ENCODE peak calls at places on chromosomes 12 and 14, in five cellular contexts. Q is Calu3, G is AG09319, T is endothelial cell, N is RWPE1. A is an unnamed sample.

GRCh38 chr14:105336477-105337287 is 22.1 kb downstream of the PACS2 start:
- DNase-seq in Q (no peak), G (no peak), T (no peak), N (no peak), A (no peak)

GRCh38 chr12:57149309-57149900 is 2.0 kb upstream of the LRP1-AS start:
- DNase-seq in Q (no peak), G (peak; percentile 64), T (no peak), N (no peak), A (peak; percentile 82)

GRCh38 chr14:64340560-64341196 is 46.5 kb upstream of the ESR2 start:
- DNase-seq in Q (no peak), G (no peak), T (no peak), N (no peak), A (no peak)

GRCh38 chr14:76666746-76667145 is 94.5 kb upstream of the VASH1 start:
- DNase-seq in Q (no peak), G (no peak), T (no peak), N (no peak), A (no peak)

GRCh38 chr12:6551063-6551461 is 4.8 kb downstream of the IFFO1 start:
- DNase-seq in Q (no peak), G (no peak), T (no peak), N (no peak), A (no peak)

GRCh38 chr12:129049917-129050316 is 196.6 kb downstream of the GLT1D1 start:
- DNase-seq in Q (no peak), G (no peak), T (no peak), N (no peak), A (no peak)

GRCh38 chr12:95385246-95385645 is 88.7 kb upstream of the METAP2 start:
- DNase-seq in Q (no peak), G (peak; percentile 72), T (no peak), N (no peak), A (no peak)

GRCh38 chr12:111276189-111276588 is 92.7 kb downstream of the PHETA1 start:
- DNase-seq in Q (no peak), G (no peak), T (no peak), N (no peak), A (no peak)

GRCh38 chr14:65804752-65805473 is 392.4 kb downstream of the FUT8 start:
- DNase-seq in Q (no peak), G (no peak), T (no peak), N (no peak), A (no peak)

GRCh38 chr14:76778546-76779215 is 17.4 kb downstream of the VASH1 start:
- DNase-seq in Q (no peak), G (no peak), T (no peak), N (no peak), A (no peak)

GRCh38 chr14:69574266-69574953 is at the start of gene CCDC177:
- DNase-seq in Q (peak; percentile 79), G (no peak), T (peak; percentile 74), N (peak; percentile 72), A (peak; percentile 63)

GRCh38 chr12:123934829-123935228 is 37.8 kb downstream of the CCDC92 start:
- DNase-seq in Q (no peak), G (no peak), T (no peak), N (no peak), A (no peak)

GRCh38 chr12:43273467-43273866 is 278.5 kb downstream of the ADAMTS20 start:
- DNase-seq in Q (no peak), G (no peak), T (no peak), N (no peak), A (no peak)

GRCh38 chr12:106794369-106794768 is 19.9 kb downstream of the RIC8B start:
- DNase-seq in Q (no peak), G (no peak), T (no peak), N (no peak), A (no peak)

GRCh38 chr12:27969011-27969900 is 3.3 kb downstream of the PTHLH start:
- DNase-seq in Q (peak; percentile 20), G (no peak), T (peak; percentile 37), N (no peak), A (no peak)

GRCh38 chr14:54715244-54715643 is 148.3 kb downstream of the SAMD4A start:
- DNase-seq in Q (no peak), G (no peak), T (no peak), N (no peak), A (no peak)

GRCh38 chr12:32146074-32146873 is 39.6 kb downstream of the BICD1 start:
- DNase-seq in Q (no peak), G (no peak), T (no peak), N (no peak), A (no peak)

GRCh38 chr14:66495214-66496098 is 9.3 kb downstream of the CCDC196 start:
- DNase-seq in Q (peak; percentile 26), G (peak; percentile 41), T (peak; percentile 15), N (peak; percentile 46), A (peak; percentile 60)

GRCh38 chr14:104432611-104433231 is 146.8 kb upstream of the C14orf180 start:
- DNase-seq in Q (no peak), G (no peak), T (no peak), N (no peak), A (no peak)

GRCh38 chr12:57008113-57008687 is 1.9 kb upstream of the ZBTB39 start:
- DNase-seq in Q (peak; percentile 32), G (peak; percentile 37), T (no peak), N (peak; percentile 57), A (no peak)

GRCh38 chr14:91395998-91396660 is 21.5 kb downstream of the CCDC88C start:
- DNase-seq in Q (no peak), G (no peak), T (no peak), N (peak; percentile 77), A (no peak)

GRCh38 chr14:67964391-67964812 is 144.8 kb downstream of the RAD51B start:
- DNase-seq in Q (peak; percentile 39), G (peak; percentile 69), T (no peak), N (peak; percentile 63), A (no peak)

GRCh38 chr12:45648070-45648469 is 81.4 kb upstream of the ARID2 start:
- DNase-seq in Q (no peak), G (no peak), T (no peak), N (no peak), A (peak; percentile 27)

GRCh38 chr14:83478741-83479140 is 1945.1 kb upstream of the SEL1L start:
- DNase-seq in Q (no peak), G (no peak), T (no peak), N (no peak), A (no peak)

GRCh38 chr14:99241314-99242035 is 30.5 kb downstream of the BCL11B start:
- DNase-seq in Q (no peak), G (no peak), T (no peak), N (no peak), A (no peak)
- TF ChIP-seq CTCF in Q (no peak), G (no peak), T (no peak), N (no peak), A (no peak)

GRCh38 chr12:41045509-41045908 is 142.6 kb upstream of the PDZRN4 start:
- DNase-seq in Q (no peak), G (no peak), T (no peak), N (no peak), A (no peak)
- TF ChIP-seq CTCF in Q (no peak), G (no peak), T (no peak), N (no peak), A (no peak)

GRCh38 chr12:53738834-53739284 is 11.6 kb upstream of the CALCOCO1 start:
- DNase-seq in Q (no peak), G (no peak), T (no peak), N (no peak), A (no peak)

GRCh38 chr12:53737494-53737808 is 10.2 kb upstream of the CALCOCO1 start:
- DNase-seq in Q (no peak), G (no peak), T (no peak), N (no peak), A (no peak)

GRCh38 chr12:53737951-53738833 is 10.9 kb upstream of the CALCOCO1 start:
- DNase-seq in Q (no peak), G (no peak), T (peak; percentile 35), N (no peak), A (peak; percentile 40)

GRCh38 chr12:53739285-53740129 is 12.3 kb upstream of the CALCOCO1 start:
- DNase-seq in Q (no peak), G (no peak), T (no peak), N (no peak), A (no peak)

DNA sequence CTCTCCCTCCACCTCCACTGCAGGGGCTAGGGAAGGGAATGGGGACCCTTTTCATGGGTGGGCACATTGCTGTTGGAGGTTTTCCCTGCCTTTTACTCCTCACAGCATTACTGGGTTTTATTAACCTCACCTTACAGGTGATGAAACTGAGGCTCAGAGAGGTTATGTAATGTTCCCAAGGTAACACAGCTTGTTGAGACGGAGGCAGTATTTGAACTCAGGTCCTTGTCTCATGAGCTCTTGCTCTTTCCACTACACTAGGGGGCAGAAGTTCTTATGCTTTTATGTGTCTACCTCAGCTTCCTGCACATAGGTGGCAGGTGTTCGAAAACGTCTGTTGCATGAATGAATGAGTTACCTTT is 11.7 kb downstream of the CISTR start:
- DNase-seq in Q (no peak), G (no peak), T (no peak), N (no peak), A (no peak)
- TF ChIP-seq CTCF in Q (no peak), G (no peak), T (no peak), N (no peak), A (no peak)

GRCh38 chr12:11347810-11348209 is 37.6 kb upstream of the PRB4 start:
- DNase-seq in Q (no peak), G (no peak), T (no peak), N (no peak), A (no peak)
- TF ChIP-seq CTCF in Q (peak; percentile 33), G (no peak), T (peak; percentile 73), N (no peak), A (no peak)

A was measured in colonic mucosa.